ENCODE peak calls at places on chromosomes 11 and 22, in six cellular contexts. R is colonic mucosa, P is adrenal gland, O is lung, B is fibroblast of villous mesenchyme, Y is choroid plexus epithelial cell. I is an unnamed sample.
A peak's percentile ranks its signal among the peaks of the same experiment; 100 is the strongest.

GRCh38 chr11:35160248-35160820 is 21.4 kb downstream of the CD44 start:
- DNase-seq in P (no peak), O (no peak), Y (no peak), B (no peak), R (no peak), I (no peak)

GRCh38 chr22:43891360-43892182 is at the start of gene PNPLA5:
- DNase-seq in Y (peak; percentile 9), P (no peak), O (no peak), R (no peak), B (no peak), I (no peak)

GRCh38 chr22:40218723-40219294 is 41.1 kb downstream of the TNRC6B start:
- DNase-seq in P (no peak), R (peak; percentile 7), Y (no peak), B (no peak), O (no peak), I (no peak)

GRCh38 chr11:130037058-130037457 is 32.6 kb upstream of the APLP2 start:
- DNase-seq in B (peak; percentile 55), R (peak; percentile 44), Y (peak; percentile 85), O (no peak), P (no peak), I (no peak)

GRCh38 chr22:41544671-41545476 is 604 bp upstream of the POLR3H start:
- DNase-seq in Y (no peak), B (no peak), R (no peak), O (no peak), P (no peak), I (no peak)

GRCh38 chr11:108498046-108498815 is at the start of gene POGLUT3:
- DNase-seq in O (peak; percentile 45), P (peak; percentile 57), Y (peak; percentile 51), R (peak; percentile 53), B (peak; percentile 54), I (peak; percentile 81)

GRCh38 chr11:11022126-11022730 is 164.4 kb upstream of the ZBED5 start:
- DNase-seq in B (peak; percentile 34), Y (peak; percentile 57), R (peak; percentile 26), O (no peak), P (no peak), I (peak; percentile 38)

GRCh38 chr11:92536895-92537294 is 312.3 kb downstream of the FAT3 start:
- DNase-seq in B (no peak), R (no peak), Y (no peak), O (no peak), P (no peak), I (no peak)

GRCh38 chr11:70521475-70522260 is 123.3 kb downstream of the CTTN start:
- DNase-seq in R (no peak), O (no peak), Y (no peak), B (no peak), P (no peak), I (no peak)

GRCh38 chr22:41603873-41604332 is 14.3 kb upstream of the PMM1 start:
- DNase-seq in Y (no peak), B (no peak), P (no peak), O (no peak), R (no peak), I (peak; percentile 81)

GRCh38 chr11:105553015-105553414 is 56.9 kb upstream of the GRIA4 start:
- DNase-seq in P (no peak), B (peak; percentile 53), O (no peak), Y (peak; percentile 62), R (no peak), I (no peak)

GRCh38 chr11:26618441-26618840 is 46.4 kb upstream of the MUC15 start:
- DNase-seq in O (no peak), R (no peak), B (no peak), Y (peak; percentile 25), P (no peak), I (no peak)

GRCh38 chr22:44489026-44489425 is 9.0 kb downstream of the RTL6 start:
- DNase-seq in R (no peak), P (no peak), O (no peak), Y (no peak), B (no peak), I (no peak)

GRCh38 chr22:24427500-24428164 is at the start of gene ADORA2A:
- DNase-seq in B (no peak), P (no peak), R (peak; percentile 51), Y (no peak), O (no peak), I (peak; percentile 72)

GRCh38 chr22:36930041-36930935 is 16.9 kb downstream of the CSF2RB start:
- DNase-seq in R (no peak), O (no peak), P (no peak), B (no peak), Y (no peak), I (peak; percentile 19)

GRCh38 chr22:50260801-50261614 is 475 bp downstream of the MAPK12 start:
- DNase-seq in P (no peak), O (no peak), Y (peak; percentile 80), B (peak; percentile 73), R (no peak), I (peak; percentile 81)

GRCh38 chr11:116499396-116500001 is 273.3 kb downstream of the BUD13 start:
- DNase-seq in R (peak; percentile 88), P (peak; percentile 50), O (peak; percentile 75), B (peak; percentile 56), Y (peak; percentile 45), I (peak; percentile 84)

GRCh38 chr22:36881504-36882245 is 20.9 kb downstream of the NCF4 start:
- DNase-seq in Y (no peak), R (no peak), B (no peak), O (no peak), P (no peak), I (no peak)

GRCh38 chr11:103730151-103730940 is 306.1 kb upstream of the DDI1 start:
- DNase-seq in R (no peak), B (no peak), Y (peak; percentile 42), O (no peak), P (no peak), I (no peak)

GRCh38 chr22:38239101-38239761 is 33.6 kb downstream of the TMEM184B start:
- DNase-seq in P (peak; percentile 56), O (peak; percentile 79), Y (peak; percentile 63), B (peak; percentile 94), R (no peak), I (no peak)

GRCh38 chr11:4180441-4181183 is 86.0 kb downstream of the RRM1 start:
- DNase-seq in O (no peak), B (no peak), R (no peak), P (no peak), Y (no peak), I (no peak)

GRCh38 chr11:72591785-72592490 is 82.3 kb downstream of the PDE2A start:
- DNase-seq in B (no peak), O (no peak), R (no peak), Y (peak; percentile 25), P (no peak), I (no peak)

DNA sequence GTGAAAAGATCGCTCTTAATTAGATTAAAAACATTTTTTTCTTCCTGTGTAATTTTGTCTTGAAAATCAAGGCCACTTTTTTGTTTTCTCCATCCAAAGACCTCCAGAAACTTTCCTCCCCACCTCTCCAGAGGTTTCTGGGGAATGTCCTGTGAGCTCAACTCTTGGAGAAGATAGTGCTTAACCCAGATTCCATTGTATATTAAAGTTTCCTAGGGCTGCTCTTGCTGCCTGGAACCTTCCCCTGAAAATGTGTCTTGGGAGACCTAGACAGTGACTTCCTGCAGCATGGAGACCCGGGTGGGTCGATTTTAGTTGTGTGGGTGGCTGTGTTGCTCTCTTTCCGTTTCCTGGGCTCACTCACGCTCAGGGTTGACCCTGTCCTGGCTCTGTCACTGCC is 47.4 kb downstream of the KCNQ1OT1 start:
- DNase-seq in R (no peak), P (no peak), O (no peak), B (no peak), Y (no peak), I (peak; percentile 7)
- TF ChIP-seq CTCF in R (no peak), P (no peak), O (no peak), B (no peak), Y (no peak), I (no peak)

DNA sequence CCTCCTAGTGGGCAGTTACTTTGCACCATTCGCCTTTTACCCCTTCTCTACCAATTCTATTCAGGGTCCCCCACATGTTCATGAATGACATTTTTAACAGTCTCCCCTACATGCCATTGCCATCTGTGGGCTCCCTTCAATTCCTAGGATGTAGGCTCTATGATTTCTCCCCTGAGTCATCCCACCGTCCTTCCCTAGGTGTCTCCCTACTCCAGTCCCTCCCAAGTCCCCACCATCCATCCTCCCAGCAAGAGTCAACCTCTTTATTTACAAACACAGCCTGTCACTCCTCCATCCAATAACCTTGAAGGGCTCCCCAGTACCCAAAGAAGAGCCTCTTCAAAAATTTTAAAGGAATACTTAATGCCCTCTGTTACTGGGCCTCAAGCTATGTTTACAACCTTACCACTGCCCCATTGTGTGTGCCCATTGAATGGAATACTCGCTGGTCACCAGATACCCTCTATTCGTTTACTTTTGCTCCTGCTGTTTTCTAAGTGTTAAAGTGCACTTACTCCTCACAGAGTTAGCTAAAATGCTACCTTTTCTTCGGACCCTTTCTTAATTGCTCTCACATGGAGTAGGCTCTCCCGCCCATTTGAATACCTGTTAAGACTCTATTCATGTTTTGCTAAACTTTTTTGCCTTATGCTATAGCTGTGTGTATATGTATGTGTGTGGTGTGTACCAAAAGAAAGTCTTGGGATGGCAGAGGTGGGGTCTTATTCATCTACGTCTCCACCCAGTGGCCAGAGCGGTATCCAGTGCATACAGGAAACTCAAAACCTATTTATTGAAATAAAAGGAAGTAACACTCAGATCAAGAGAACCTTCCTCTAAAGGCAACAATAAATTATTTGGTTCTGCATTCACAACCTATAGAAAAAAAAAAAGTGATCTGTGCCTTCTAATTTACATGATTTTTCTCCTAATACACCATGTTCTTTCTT is 235.8 kb upstream of the CCDC90B start:
- DNase-seq in O (no peak), B (peak; percentile 19), Y (peak; percentile 36), R (no peak), P (no peak), I (no peak)
- TF ChIP-seq CTCF in O (no peak), B (peak; percentile 46), Y (peak; percentile 54), R (no peak), P (no peak), I (peak; percentile 11)

DNA sequence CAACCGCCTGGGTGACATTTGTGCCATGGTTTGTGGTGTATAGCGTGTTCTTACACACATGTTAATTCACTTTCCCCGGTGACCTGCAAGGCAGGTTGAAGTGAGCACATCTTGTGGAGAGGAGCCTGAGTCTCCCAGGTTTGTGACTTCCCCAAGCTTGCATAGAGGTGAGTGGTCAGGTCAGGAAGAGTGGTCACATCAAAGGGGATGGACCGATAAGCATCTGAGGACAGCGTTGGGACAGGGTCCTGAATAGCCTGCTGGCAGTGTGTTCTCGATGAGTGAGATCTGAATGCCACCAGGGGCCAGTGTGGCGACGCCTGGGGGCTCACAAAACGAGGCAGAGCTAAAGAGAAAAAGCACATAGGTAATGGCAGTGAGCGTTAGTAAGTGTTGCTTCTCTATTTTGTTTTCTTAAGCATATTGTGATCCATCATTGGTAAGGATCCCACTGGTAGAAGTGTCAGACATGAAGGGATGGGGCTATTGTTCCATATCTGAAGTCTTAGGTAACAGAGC is 154.6 kb downstream of the GRIK4 start:
- DNase-seq in Y (no peak), B (no peak), O (no peak), P (no peak), R (no peak), I (no peak)
- TF ChIP-seq CTCF in Y (no peak), B (no peak), O (no peak), P (no peak), R (no peak), I (no peak)

GRCh38 chr11:15075162-15075526 is 1.8 kb downstream of the CALCB start:
- DNase-seq in O (no peak), Y (no peak), R (no peak), P (no peak), B (no peak), I (no peak)
- TF ChIP-seq CTCF in O (no peak), Y (no peak), R (no peak), P (no peak), B (no peak), I (no peak)

GRCh38 chr22:23294221-23294620 is 113.9 kb downstream of the BCR start:
- DNase-seq in R (no peak), P (no peak), Y (no peak), B (no peak), O (no peak), I (no peak)
- TF ChIP-seq CTCF in R (no peak), P (no peak), Y (no peak), B (no peak), O (no peak), I (no peak)

GRCh38 chr11:62193954-62194353 is 3.9 kb downstream of the SCGB1D1 start:
- DNase-seq in O (no peak), P (no peak), B (peak; percentile 12), R (no peak), Y (peak; percentile 11), I (no peak)
- TF ChIP-seq CTCF in O (no peak), P (no peak), B (no peak), R (no peak), Y (no peak), I (no peak)